ENCODE peak calls at places on chromosomes 12 and 14, in nine cellular contexts. S is stomach, V is HL-60, M is transverse colon, C is K562, R is breast epithelium, G is GM12892, A is GM12891, K is GM12878. T is an unnamed sample.

GRCh38 chr12:113072136-113072535 is 15.6 kb downstream of the DTX1 start:
- DNase-seq in S (no peak), A (no peak), M (no peak), G (no peak), V (no peak), R (no peak), C (no peak), K (no peak), T (no peak)

GRCh38 chr14:92154283-92154942 is 32.6 kb downstream of the CPSF2 start:
- DNase-seq in C (no peak), R (no peak), G (no peak), M (no peak), K (no peak), S (no peak), A (no peak), V (no peak), T (no peak)

GRCh38 chr12:8917751-8918150 is 3.4 kb downstream of the PHC1 start:
- DNase-seq in S (no peak), A (no peak), M (no peak), K (no peak), G (no peak), V (no peak), C (no peak), R (no peak), T (no peak)

GRCh38 chr12:39252628-39253027 is 190.3 kb downstream of the KIF21A start:
- DNase-seq in C (no peak), G (no peak), M (no peak), A (no peak), K (no peak), V (no peak), S (no peak), R (no peak), T (no peak)

GRCh38 chr12:2550470-2551090 is 244.2 kb upstream of the FKBP4 start:
- DNase-seq in S (no peak), A (no peak), M (no peak), G (no peak), R (no peak), V (no peak), C (no peak), K (no peak), T (no peak)

GRCh38 chr12:54173906-54174471 is 14.8 kb downstream of the SMUG1 start:
- DNase-seq in M (no peak), R (no peak), V (no peak), G (no peak), K (no peak), C (no peak), A (no peak), S (no peak), T (no peak)

GRCh38 chr14:73227812-73228781 is 9.2 kb upstream of the PAPLN start:
- DNase-seq in A (no peak), K (no peak), C (peak), M (peak), V (no peak), G (no peak), R (peak), S (no peak), T (no peak)

GRCh38 chr14:85675957-85676356 is 146.0 kb downstream of the FLRT2 start:
- DNase-seq in K (no peak), C (no peak), V (no peak), R (no peak), A (no peak), M (no peak), S (no peak), G (no peak), T (no peak)

GRCh38 chr14:63493246-63493645 is 49.9 kb downstream of the PPP2R5E start:
- DNase-seq in A (no peak), S (no peak), K (no peak), M (no peak), V (no peak), G (no peak), R (no peak), C (no peak), T (no peak)

GRCh38 chr12:115085594-115085993 is 401.6 kb upstream of the TBX3 start:
- DNase-seq in M (no peak), G (no peak), C (no peak), R (no peak), V (no peak), K (no peak), A (no peak), S (no peak), T (no peak)

GRCh38 chr12:96907681-96908163 is 665 bp downstream of the NEDD1 start:
- DNase-seq in K (no peak), A (peak), G (no peak), S (no peak), M (peak), C (peak), R (no peak), V (no peak), T (no peak)

GRCh38 chr14:21227150-21227549 is 42.1 kb downstream of the HNRNPC start:
- DNase-seq in S (no peak), R (no peak), A (no peak), M (no peak), G (no peak), K (no peak), C (no peak), V (no peak), T (no peak)
- TF ChIP-seq POLR2AphosphoS5 in S (no peak), R (no peak), A (no peak), M (no peak), G (no peak), K (no peak), C (no peak), V (no peak), T (no peak)

GRCh38 chr14:69726761-69727511 is 40.0 kb upstream of the SRSF5 start:
- DNase-seq in R (peak), S (peak), C (peak), M (peak), G (peak), K (peak), A (peak), V (peak), T (peak)
- TF ChIP-seq POLR2AphosphoS5 in R (peak), S (no peak), C (no peak), M (no peak), G (no peak), K (no peak), A (no peak), V (no peak), T (peak)

DNA sequence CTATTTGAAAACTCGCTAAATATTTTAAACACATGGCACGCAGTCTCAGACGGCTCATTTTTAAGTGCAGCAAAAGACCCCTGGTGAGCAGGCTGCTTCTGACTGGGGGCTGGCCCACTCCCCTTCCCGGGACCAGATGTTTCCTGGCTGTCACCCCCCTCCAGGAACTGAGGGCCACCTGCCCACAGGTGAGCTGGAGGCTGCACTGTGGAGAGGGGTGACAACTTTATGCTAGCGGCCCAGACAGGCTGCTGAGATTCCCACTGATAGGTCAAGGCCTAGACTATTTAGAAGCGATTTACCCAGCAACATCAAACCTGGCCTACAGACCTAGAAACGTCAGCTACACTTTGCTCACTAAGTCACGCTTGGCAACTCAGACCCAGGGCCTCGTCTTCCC is 92.1 kb downstream of the BCL11B start:
- DNase-seq in G (no peak), S (no peak), V (no peak), K (no peak), A (no peak), M (no peak), C (no peak), R (no peak), T (no peak)
- TF ChIP-seq POLR2AphosphoS5 in G (no peak), S (no peak), V (no peak), K (no peak), A (no peak), M (no peak), C (no peak), R (no peak), T (no peak)

GRCh38 chr14:22841311-22841710 is 4.9 kb downstream of the MMP14 start:
- DNase-seq in A (no peak), K (no peak), C (no peak), R (no peak), M (no peak), V (no peak), S (no peak), G (no peak), T (no peak)

GRCh38 chr14:22844221-22845102 is 8.1 kb downstream of the MMP14 start:
- DNase-seq in G (no peak), C (no peak), R (no peak), A (no peak), V (no peak), M (no peak), K (no peak), S (no peak), T (no peak)

GRCh38 chr14:22841769-22842168 is 5.4 kb downstream of the MMP14 start:
- DNase-seq in A (no peak), S (no peak), R (no peak), G (no peak), M (no peak), K (no peak), V (no peak), C (no peak), T (no peak)

GRCh38 chr14:22843123-22843925 is 6.9 kb downstream of the MMP14 start:
- DNase-seq in C (no peak), M (no peak), K (no peak), G (no peak), V (no peak), A (no peak), S (no peak), R (no peak), T (no peak)

DNA sequence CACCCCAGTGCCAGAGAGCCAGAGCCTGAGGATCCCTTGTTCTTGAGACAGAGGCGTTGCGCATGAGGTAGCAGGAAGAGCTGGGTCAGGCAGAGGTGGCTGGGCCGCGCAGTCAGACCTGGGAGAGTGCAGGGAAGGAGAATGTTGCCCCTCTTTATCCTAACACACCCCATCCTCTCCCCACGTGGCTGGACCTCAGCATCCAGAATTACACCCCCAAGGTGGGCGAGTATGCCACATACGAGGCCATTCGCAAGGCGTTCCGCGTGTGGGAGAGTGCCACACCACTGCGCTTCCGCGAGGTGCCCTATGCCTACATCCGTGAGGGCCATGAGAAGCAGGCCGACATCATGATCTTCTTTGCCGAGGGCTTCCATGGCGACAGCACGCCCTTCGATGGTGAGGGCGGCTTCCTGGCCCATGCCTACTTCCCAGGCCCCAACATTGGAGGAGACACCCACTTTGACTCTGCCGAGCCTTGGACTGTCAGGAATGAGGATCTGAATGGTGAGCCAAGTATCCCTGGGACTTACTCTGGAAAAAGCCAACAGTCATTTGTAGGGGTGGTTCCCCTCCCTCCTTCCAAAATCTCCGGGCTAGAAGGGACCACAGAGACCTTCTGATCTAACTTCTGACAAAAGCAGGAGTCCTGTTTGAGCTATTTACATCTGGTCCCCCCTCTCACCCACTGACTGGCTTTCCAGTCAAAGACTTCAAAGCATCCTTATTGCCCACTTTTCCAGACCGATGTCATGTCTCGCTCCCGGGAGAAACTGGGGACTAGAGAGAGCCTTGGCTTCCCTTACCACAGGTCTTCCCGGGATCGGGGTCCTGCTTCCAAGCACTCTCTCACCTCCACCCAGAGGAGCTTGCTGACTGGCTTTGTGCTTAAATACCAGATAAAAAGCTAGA is 6.1 kb downstream of the MMP14 start:
- DNase-seq in G (no peak), A (no peak), R (no peak), M (no peak), S (no peak), C (no peak), K (no peak), V (no peak), T (no peak)
- TF ChIP-seq POLR2AphosphoS5 in G (no peak), A (no peak), R (no peak), M (no peak), S (no peak), C (no peak), K (no peak), V (no peak), T (no peak)

GRCh38 chr12:52207895-52208294 is 16.1 kb upstream of the KRT80 start:
- DNase-seq in S (peak), A (no peak), G (no peak), R (peak), C (no peak), M (no peak), V (no peak), K (no peak), T (no peak)
- TF ChIP-seq POLR2AphosphoS5 in S (no peak), A (no peak), G (no peak), R (peak), C (no peak), M (no peak), V (no peak), K (no peak), T (peak)

DNA sequence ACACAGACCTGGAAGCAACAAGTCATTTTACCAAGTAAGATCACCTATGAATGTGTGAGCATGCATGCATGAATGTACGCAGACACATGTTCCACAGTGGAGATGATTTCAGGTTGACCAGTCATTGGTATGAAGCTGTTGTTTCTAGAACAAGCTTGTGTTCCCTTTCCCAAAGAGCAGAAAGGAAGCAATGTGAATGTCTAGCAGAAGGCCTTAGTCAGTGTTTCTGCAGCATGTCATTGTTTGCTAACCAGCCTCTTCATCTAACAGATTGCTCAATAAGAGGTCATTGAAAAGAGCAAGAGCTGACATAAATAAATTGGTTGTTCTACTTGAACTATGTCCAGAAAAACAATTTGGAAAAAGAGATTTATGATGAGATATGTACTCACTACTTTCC is 191.4 kb downstream of the PLCZ1 start:
- DNase-seq in R (no peak), K (no peak), M (no peak), G (no peak), A (no peak), V (no peak), S (no peak), C (no peak), T (no peak)
- TF ChIP-seq POLR2AphosphoS5 in R (peak), K (no peak), M (no peak), G (no peak), A (no peak), V (no peak), S (no peak), C (no peak), T (peak)

GRCh38 chr14:77040309-77040994 is 11.9 kb upstream of the IRF2BPL start:
- DNase-seq in C (peak), K (peak), R (peak), G (peak), M (peak), V (peak), A (no peak), S (peak), T (peak)
- TF ChIP-seq POLR2AphosphoS5 in C (peak), K (peak), R (peak), G (peak), M (peak), V (no peak), A (peak), S (peak), T (peak)

DNA sequence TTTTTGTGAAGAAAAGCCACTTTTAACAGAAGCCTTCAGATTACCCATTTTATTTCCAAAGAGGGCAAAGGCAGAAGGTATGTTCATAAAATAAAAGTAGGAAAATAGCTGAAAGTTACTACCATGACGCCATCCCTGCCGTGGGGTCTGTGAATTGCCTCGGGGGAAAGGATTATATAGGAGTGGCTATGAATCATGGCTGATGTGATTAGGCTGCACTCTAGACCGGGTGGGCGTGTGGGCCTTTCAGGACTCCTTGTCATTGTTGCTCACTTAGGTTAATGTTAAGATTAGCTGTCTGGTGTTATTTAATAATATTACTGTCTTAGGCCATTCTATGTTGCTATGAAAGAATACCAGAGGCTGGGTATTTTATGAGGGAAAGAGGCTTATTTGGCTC is 195.5 kb downstream of the EGLN3 start:
- DNase-seq in V (no peak), R (no peak), S (no peak), A (no peak), K (no peak), M (no peak), G (no peak), C (no peak), T (no peak)
- TF ChIP-seq POLR2AphosphoS5 in V (no peak), R (no peak), S (no peak), A (no peak), K (no peak), M (no peak), G (no peak), C (no peak), T (no peak)

GRCh38 chr14:89697281-89698060 is 257.1 kb downstream of the EFCAB11 start:
- DNase-seq in K (no peak), C (no peak), R (no peak), M (no peak), S (no peak), A (no peak), V (no peak), G (no peak), T (no peak)

GRCh38 chr14:89695846-89696245 is 258.7 kb downstream of the EFCAB11 start:
- DNase-seq in A (no peak), K (no peak), S (no peak), M (no peak), G (no peak), R (no peak), C (no peak), V (no peak), T (no peak)

GRCh38 chr14:89702151-89702936 is 252.2 kb downstream of the EFCAB11 start:
- DNase-seq in K (no peak), S (no peak), A (no peak), G (no peak), M (peak), R (peak), C (no peak), V (no peak), T (peak)

GRCh38 chr14:89699076-89699475 is 255.5 kb downstream of the EFCAB11 start:
- DNase-seq in A (no peak), G (no peak), K (no peak), M (no peak), S (no peak), R (no peak), C (no peak), V (no peak), T (no peak)

DNA sequence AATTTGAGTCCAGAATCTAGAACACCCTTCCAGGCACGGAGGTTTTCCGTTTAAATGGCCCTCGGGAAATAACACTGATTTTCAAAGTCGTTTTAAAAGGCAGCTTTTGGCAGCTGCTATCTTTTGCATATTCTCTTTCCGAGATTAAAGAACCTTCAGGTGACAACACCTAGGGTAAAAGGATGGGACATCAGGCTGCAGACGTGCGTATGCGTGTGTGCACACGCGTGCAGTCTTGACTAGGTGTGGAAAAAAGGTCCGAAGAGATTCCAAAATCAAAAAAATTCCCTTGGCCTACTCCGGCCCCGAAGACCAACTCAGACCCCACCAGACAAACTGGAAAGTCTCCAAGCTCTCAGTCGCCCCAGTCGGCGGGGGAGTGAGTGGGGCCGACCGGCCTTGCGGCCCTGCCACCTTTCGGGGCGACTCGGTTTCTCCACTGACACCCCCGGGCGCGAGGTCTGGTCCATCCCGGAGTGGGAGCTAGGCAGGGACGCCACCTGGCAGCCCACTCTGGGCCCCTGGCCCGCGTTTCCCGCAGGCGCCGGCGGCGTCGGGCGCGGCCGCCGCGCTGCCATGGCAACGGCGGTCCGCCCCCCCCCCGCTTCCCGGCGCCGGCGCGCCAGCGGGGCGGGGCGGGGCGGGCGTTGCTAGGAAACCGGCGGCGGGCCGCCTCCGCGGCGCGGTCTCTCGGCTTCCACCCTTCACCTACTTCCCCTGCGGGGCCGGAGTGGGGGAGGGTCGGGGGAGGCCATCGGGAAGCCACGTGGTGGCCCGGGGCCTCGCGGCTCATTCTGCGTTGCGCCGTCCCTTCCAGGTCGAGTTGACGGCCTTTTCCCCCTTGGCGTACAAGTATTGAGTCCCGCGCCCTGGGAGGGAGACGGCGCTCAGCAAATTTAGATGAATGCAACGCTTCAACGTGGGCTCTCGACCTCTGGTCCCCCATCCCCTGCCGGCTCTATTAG is 253.2 kb downstream of the EFCAB11 start:
- DNase-seq in K (no peak), C (peak), R (peak), V (peak), M (peak), G (peak), A (peak), S (peak), T (peak)
- TF ChIP-seq POLR2AphosphoS5 in K (no peak), C (no peak), R (peak), V (no peak), M (peak), G (no peak), A (no peak), S (no peak), T (peak)